ENCODE peak calls at places on chromosomes 4 and X, in five cellular contexts. Y, C, M, E and S are unnamed samples.

GRCh38 chr4:124768596-124768995 is 56.1 kb upstream of the ANKRD50 start:
- DNase-seq in E (no peak), M (no peak), C (no peak), Y (no peak), S (no peak)

GRCh38 chr4:56804551-56804950 is 16.9 kb downstream of the SPINK2 start:
- DNase-seq in E (no peak), Y (no peak), C (no peak), M (no peak), S (no peak)

GRCh38 chr4:1041147-1041935 is 29.9 kb downstream of the FGFRL1 start:
- DNase-seq in M (no peak), E (no peak), Y (peak), C (peak), S (peak)

GRCh38 chr4:4599886-4600285 is 58.0 kb upstream of the STX18 start:
- DNase-seq in C (no peak), M (no peak), Y (no peak), E (no peak), S (no peak)

GRCh38 chr4:57098945-57099344 is 11.2 kb downstream of the IGFBP7 start:
- DNase-seq in C (peak), E (no peak), Y (no peak), M (no peak), S (no peak)

GRCh38 chr4:61520688-61521160 is 320.6 kb downstream of the ADGRL3 start:
- DNase-seq in C (no peak), E (no peak), Y (no peak), M (no peak), S (peak)

GRCh38 chrX:117038918-117039440 is 576.2 kb upstream of the CT83 start:
- DNase-seq in M (no peak), C (no peak), E (no peak), Y (no peak), S (no peak)

GRCh38 chrX:145817299-145817665 is 347 bp upstream of the SLITRK2 start:
- DNase-seq in E (no peak), C (no peak), Y (peak), M (no peak), S (no peak)

GRCh38 chr4:26088433-26088928 is 174.5 kb downstream of the SMIM20 start:
- DNase-seq in E (no peak), C (peak), M (no peak), Y (no peak), S (peak)

GRCh38 chr4:6268650-6269399 is 825 bp upstream of the WFS1 start:
- DNase-seq in E (no peak), Y (no peak), C (no peak), M (no peak), S (no peak)

GRCh38 chr4:12126476-12126875 is 697.8 kb upstream of the HS3ST1 start:
- DNase-seq in Y (no peak), C (no peak), M (no peak), E (no peak), S (no peak)

GRCh38 chr4:101328063-101328602 is 19.2 kb downstream of the PPP3CA start:
- DNase-seq in C (no peak), M (no peak), E (no peak), Y (no peak), S (no peak)

GRCh38 chr4:142845293-142846070 is 619 bp downstream of the INPP4B start:
- DNase-seq in Y (peak), M (no peak), E (peak), C (no peak), S (peak)

GRCh38 chr4:123286903-123287466 is 109.6 kb upstream of the SPRY1 start:
- DNase-seq in E (no peak), Y (no peak), M (no peak), C (no peak), S (no peak)

GRCh38 chr4:84734037-84734436 is 151.1 kb downstream of the CDS1 start:
- DNase-seq in M (no peak), E (no peak), Y (no peak), C (no peak), S (no peak)

GRCh38 chr4:104901438-104901837 is 245.2 kb upstream of the TET2 start:
- DNase-seq in M (no peak), Y (no peak), C (no peak), E (no peak), S (no peak)

GRCh38 chr4:174080361-174080760 is 203.1 kb downstream of the FBXO8 start:
- DNase-seq in M (no peak), E (no peak), C (no peak), Y (no peak), S (no peak)

GRCh38 chr4:5928241-5928640 is 35.4 kb upstream of the CRMP1 start:
- DNase-seq in E (no peak), C (no peak), Y (no peak), M (no peak), S (no peak)

GRCh38 chrX:134443020-134443419 is 16.9 kb upstream of the HPRT1 start:
- DNase-seq in E (no peak), C (no peak), M (no peak), Y (no peak), S (no peak)

GRCh38 chrX:71859637-71860036 is 51.0 kb upstream of the NHSL2 start:
- DNase-seq in E (no peak), M (no peak), C (peak), Y (peak), S (peak)

GRCh38 chr4:59380841-59381366 is 1819.2 kb upstream of the ADGRL3 start:
- DNase-seq in M (no peak), E (no peak), Y (no peak), C (no peak), S (peak)

GRCh38 chr4:13529130-13529919 is 15.0 kb downstream of the NKX3-2 start:
- DNase-seq in M (no peak), E (peak), C (no peak), Y (no peak), S (no peak)

GRCh38 chr4:10048931-10049655 is 27.8 kb upstream of the SLC2A9 start:
- DNase-seq in C (no peak), E (no peak), Y (no peak), M (no peak), S (no peak)

GRCh38 chrX:133151320-133151719 is 54.4 kb upstream of the USP26 start:
- DNase-seq in E (no peak), C (no peak), Y (no peak), M (no peak), S (peak)

GRCh38 chrX:35664838-35665237 is 133.3 kb upstream of the MAGEB16 start:
- DNase-seq in Y (no peak), M (no peak), E (no peak), C (no peak), S (no peak)

GRCh38 chr4:174110180-174110579 is 173.3 kb downstream of the FBXO8 start:
- DNase-seq in M (no peak), E (no peak), Y (no peak), C (no peak), S (no peak)

GRCh38 chr4:58749206-58749605 is 1639.0 kb upstream of the IGFBP7 start:
- DNase-seq in M (no peak), E (no peak), C (no peak), Y (no peak), S (peak)